ENCODE peak calls at places on chromosomes 13 and 19, in four cellular contexts. One of them, this sample, is unnamed.

GRCh38 chr13:65600702-65601101 is 1629.4 kb downstream of the PCDH9 start:
- DNase-seq in mammary epithelial cell: no peak
- DNase-seq in heart right ventricle: no peak
- DNase-seq in dorsolateral prefrontal cortex: no peak
- DNase-seq in this sample: no peak

GRCh38 chr13:33078268-33078667 is 62.0 kb downstream of the KL start:
- DNase-seq in mammary epithelial cell: no peak
- DNase-seq in heart right ventricle: no peak
- DNase-seq in dorsolateral prefrontal cortex: no peak
- DNase-seq in this sample: no peak

GRCh38 chr19:29622191-29623070 is 16.3 kb downstream of the POP4 start:
- DNase-seq in mammary epithelial cell: no peak
- DNase-seq in heart right ventricle: no peak
- DNase-seq in dorsolateral prefrontal cortex: no peak
- DNase-seq in this sample: no peak

GRCh38 chr19:41218615-41219507 is at the start of gene AXL:
- DNase-seq in mammary epithelial cell: peak; percentile 95
- DNase-seq in heart right ventricle: peak; percentile 81
- DNase-seq in dorsolateral prefrontal cortex: peak; percentile 44
- DNase-seq in this sample: peak; percentile 49

GRCh38 chr13:75789451-75790197 is 153.5 kb downstream of the LMO7 start:
- DNase-seq in mammary epithelial cell: no peak
- DNase-seq in heart right ventricle: no peak
- DNase-seq in dorsolateral prefrontal cortex: no peak
- DNase-seq in this sample: no peak

GRCh38 chr13:32537580-32538233 is 888 bp downstream of the N4BP2L2 start:
- DNase-seq in mammary epithelial cell: peak; percentile 3
- DNase-seq in heart right ventricle: peak; percentile 37
- DNase-seq in dorsolateral prefrontal cortex: no peak
- DNase-seq in this sample: peak; percentile 12

GRCh38 chr13:99983401-99984133 is 2.0 kb downstream of the ZIC2 start:
- DNase-seq in mammary epithelial cell: no peak
- DNase-seq in heart right ventricle: no peak
- DNase-seq in dorsolateral prefrontal cortex: no peak
- DNase-seq in this sample: no peak

GRCh38 chr19:46787331-46788100 is 878 bp downstream of the SLC1A5 start:
- DNase-seq in mammary epithelial cell: peak; percentile 59
- DNase-seq in heart right ventricle: peak; percentile 57
- DNase-seq in dorsolateral prefrontal cortex: no peak
- DNase-seq in this sample: peak; percentile 27

GRCh38 chr19:6414793-6415591 is 9.6 kb downstream of the KHSRP start:
- DNase-seq in mammary epithelial cell: no peak
- DNase-seq in heart right ventricle: no peak
- DNase-seq in dorsolateral prefrontal cortex: no peak
- DNase-seq in this sample: no peak

GRCh38 chr13:99654076-99654475 is 152.8 kb downstream of the TM9SF2 start:
- DNase-seq in mammary epithelial cell: no peak
- DNase-seq in heart right ventricle: no peak
- DNase-seq in dorsolateral prefrontal cortex: no peak
- DNase-seq in this sample: no peak

GRCh38 chr13:66617786-66618185 is 612.4 kb downstream of the PCDH9 start:
- DNase-seq in mammary epithelial cell: no peak
- DNase-seq in heart right ventricle: no peak
- DNase-seq in dorsolateral prefrontal cortex: no peak
- DNase-seq in this sample: no peak

GRCh38 chr13:110421061-110421460 is 114.0 kb downstream of the COL4A2 start:
- DNase-seq in mammary epithelial cell: no peak
- DNase-seq in heart right ventricle: no peak
- DNase-seq in dorsolateral prefrontal cortex: no peak
- DNase-seq in this sample: no peak

GRCh38 chr13:108850706-108851105 is 221.3 kb downstream of the MYO16 start:
- DNase-seq in mammary epithelial cell: no peak
- DNase-seq in heart right ventricle: no peak
- DNase-seq in dorsolateral prefrontal cortex: no peak
- DNase-seq in this sample: no peak

GRCh38 chr19:925912-926594 is at the start of gene ARID3A:
- DNase-seq in mammary epithelial cell: peak; percentile 42
- DNase-seq in heart right ventricle: peak; percentile 56
- DNase-seq in dorsolateral prefrontal cortex: no peak
- DNase-seq in this sample: no peak

GRCh38 chr19:55640043-55640576 is 692 bp upstream of the ZNF580 start:
- DNase-seq in mammary epithelial cell: peak; percentile 58
- DNase-seq in heart right ventricle: peak; percentile 71
- DNase-seq in dorsolateral prefrontal cortex: peak; percentile 72
- DNase-seq in this sample: no peak

GRCh38 chr13:40189885-40190655 is 476.4 kb downstream of the FOXO1 start:
- DNase-seq in mammary epithelial cell: peak; percentile 11
- DNase-seq in heart right ventricle: no peak
- DNase-seq in dorsolateral prefrontal cortex: peak; percentile 77
- DNase-seq in this sample: no peak

GRCh38 chr19:9456018-9456689 is 20.8 kb upstream of the ZNF266 start:
- DNase-seq in mammary epithelial cell: no peak
- DNase-seq in heart right ventricle: no peak
- DNase-seq in dorsolateral prefrontal cortex: no peak
- DNase-seq in this sample: no peak

DNA sequence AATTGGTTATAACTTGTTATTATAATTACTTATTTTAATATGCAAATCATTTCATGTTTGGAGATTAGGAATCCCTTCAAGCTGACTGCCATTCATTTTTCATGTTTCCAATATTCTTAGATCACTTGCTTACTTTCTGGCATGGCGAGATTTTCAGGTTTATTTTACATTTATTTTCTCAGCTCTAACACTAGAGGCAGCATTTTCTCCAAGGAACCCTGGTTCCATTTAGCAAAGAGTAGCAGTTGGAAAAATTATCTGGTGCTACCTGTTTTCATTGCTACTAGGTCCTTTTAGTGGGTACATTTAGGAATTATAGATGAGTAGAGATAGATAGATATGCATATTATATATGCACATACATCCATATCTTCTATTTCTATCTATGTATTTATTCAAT is 90.9 kb upstream of the TRPC4 start:
- DNase-seq in mammary epithelial cell: no peak
- DNase-seq in heart right ventricle: no peak
- DNase-seq in dorsolateral prefrontal cortex: no peak
- DNase-seq in this sample: no peak
- TF ChIP-seq CTCF in mammary epithelial cell: peak; percentile 16
- TF ChIP-seq CTCF in heart right ventricle: no peak
- TF ChIP-seq CTCF in dorsolateral prefrontal cortex: no peak
- TF ChIP-seq CTCF in this sample: peak; percentile 35

GRCh38 chr13:43787998-43788397 is 1.2 kb upstream of the ENOX1 start:
- DNase-seq in mammary epithelial cell: no peak
- DNase-seq in heart right ventricle: no peak
- DNase-seq in dorsolateral prefrontal cortex: no peak
- DNase-seq in this sample: no peak
- TF ChIP-seq CTCF in mammary epithelial cell: peak; percentile 57
- TF ChIP-seq CTCF in heart right ventricle: peak; percentile 39
- TF ChIP-seq CTCF in dorsolateral prefrontal cortex: peak; percentile 47
- TF ChIP-seq CTCF in this sample: no peak

GRCh38 chr13:30111810-30112209 is 195.5 kb downstream of the KATNAL1 start:
- DNase-seq in mammary epithelial cell: no peak
- DNase-seq in heart right ventricle: no peak
- DNase-seq in dorsolateral prefrontal cortex: no peak
- DNase-seq in this sample: no peak
- TF ChIP-seq CTCF in mammary epithelial cell: no peak
- TF ChIP-seq CTCF in heart right ventricle: no peak
- TF ChIP-seq CTCF in dorsolateral prefrontal cortex: no peak
- TF ChIP-seq CTCF in this sample: peak; percentile 31

GRCh38 chr19:38033658-38034150 is 126.7 kb downstream of the SIPA1L3 start:
- DNase-seq in mammary epithelial cell: no peak
- DNase-seq in heart right ventricle: no peak
- DNase-seq in dorsolateral prefrontal cortex: no peak
- DNase-seq in this sample: no peak
- TF ChIP-seq CTCF in mammary epithelial cell: no peak
- TF ChIP-seq CTCF in heart right ventricle: no peak
- TF ChIP-seq CTCF in dorsolateral prefrontal cortex: no peak
- TF ChIP-seq CTCF in this sample: peak; percentile 20

GRCh38 chr19:5150902-5151741 is 182.2 kb downstream of the KDM4B start:
- DNase-seq in mammary epithelial cell: no peak
- DNase-seq in heart right ventricle: peak; percentile 8
- DNase-seq in dorsolateral prefrontal cortex: peak; percentile 14
- DNase-seq in this sample: no peak
- TF ChIP-seq CTCF in mammary epithelial cell: no peak
- TF ChIP-seq CTCF in heart right ventricle: no peak
- TF ChIP-seq CTCF in dorsolateral prefrontal cortex: no peak
- TF ChIP-seq CTCF in this sample: peak; percentile 12

GRCh38 chr13:91078093-91078679 is 269.3 kb upstream of the MIR17HG start:
- DNase-seq in mammary epithelial cell: no peak
- DNase-seq in heart right ventricle: no peak
- DNase-seq in dorsolateral prefrontal cortex: no peak
- DNase-seq in this sample: no peak
- TF ChIP-seq CTCF in mammary epithelial cell: peak; percentile 31
- TF ChIP-seq CTCF in heart right ventricle: peak; percentile 34
- TF ChIP-seq CTCF in dorsolateral prefrontal cortex: peak; percentile 48
- TF ChIP-seq CTCF in this sample: peak; percentile 64

GRCh38 chr13:81051873-81052272 is 710.9 kb upstream of the SPRY2 start:
- DNase-seq in mammary epithelial cell: no peak
- DNase-seq in heart right ventricle: no peak
- DNase-seq in dorsolateral prefrontal cortex: no peak
- DNase-seq in this sample: no peak
- TF ChIP-seq CTCF in mammary epithelial cell: peak; percentile 4
- TF ChIP-seq CTCF in heart right ventricle: no peak
- TF ChIP-seq CTCF in dorsolateral prefrontal cortex: no peak
- TF ChIP-seq CTCF in this sample: peak; percentile 67

GRCh38 chr13:49220035-49220855 is at the start of gene MLNR:
- DNase-seq in mammary epithelial cell: peak; percentile 14
- DNase-seq in heart right ventricle: peak; percentile 31
- DNase-seq in dorsolateral prefrontal cortex: no peak
- DNase-seq in this sample: peak; percentile 52
- TF ChIP-seq CTCF in mammary epithelial cell: no peak
- TF ChIP-seq CTCF in heart right ventricle: peak; percentile 19
- TF ChIP-seq CTCF in dorsolateral prefrontal cortex: no peak
- TF ChIP-seq CTCF in this sample: peak; percentile 61

GRCh38 chr19:49590971-49591730 is at the start of gene PRR12:
- DNase-seq in mammary epithelial cell: peak; percentile 64
- DNase-seq in heart right ventricle: peak; percentile 68
- DNase-seq in dorsolateral prefrontal cortex: peak; percentile 54
- DNase-seq in this sample: peak; percentile 49

GRCh38 chr19:49589391-49589790 is 1.6 kb upstream of the PRR12 start:
- DNase-seq in mammary epithelial cell: peak; percentile 9
- DNase-seq in heart right ventricle: no peak
- DNase-seq in dorsolateral prefrontal cortex: no peak
- DNase-seq in this sample: no peak

GRCh38 chr19:49588370-49589122 is 2.4 kb upstream of the PRR12 start:
- DNase-seq in mammary epithelial cell: no peak
- DNase-seq in heart right ventricle: no peak
- DNase-seq in dorsolateral prefrontal cortex: no peak
- DNase-seq in this sample: no peak

GRCh38 chr19:49591731-49592485 is 926 bp downstream of the PRR12 start:
- DNase-seq in mammary epithelial cell: peak; percentile 47
- DNase-seq in heart right ventricle: peak; percentile 46
- DNase-seq in dorsolateral prefrontal cortex: no peak
- DNase-seq in this sample: no peak

GRCh38 chr19:49590071-49590970 is 661 bp upstream of the PRR12 start:
- DNase-seq in mammary epithelial cell: peak; percentile 93
- DNase-seq in heart right ventricle: peak; percentile 95
- DNase-seq in dorsolateral prefrontal cortex: peak; percentile 95
- DNase-seq in this sample: peak; percentile 93
- TF ChIP-seq CTCF in mammary epithelial cell: no peak
- TF ChIP-seq CTCF in heart right ventricle: no peak
- TF ChIP-seq CTCF in dorsolateral prefrontal cortex: no peak
- TF ChIP-seq CTCF in this sample: peak; percentile 14

This sample was measured in progenitor cell of endocrine pancreas.